ENCODE peak calls at places on chromosomes 2 and 18, in six cellular contexts. Q is H1, T is transverse colon, G is A549, Z is tibial nerve, H is K562. V is an unnamed sample.

GRCh38 chr2:212959469-212960117 is 191.8 kb downstream of the IKZF2 start:
- DNase-seq in Q (no peak), H (no peak), T (no peak), Z (no peak), G (no peak), V (no peak)

GRCh38 chr2:28566441-28567075 is 70.7 kb downstream of the PLB1 start:
- DNase-seq in Q (peak), G (peak), T (peak), H (peak), Z (peak), V (peak)

GRCh38 chr2:9769171-9770005 is 73.9 kb upstream of the TAF1B start:
- DNase-seq in H (peak), Z (no peak), G (no peak), Q (no peak), T (no peak), V (peak)

GRCh38 chr18:36392888-36393287 is 95.4 kb downstream of the FHOD3 start:
- DNase-seq in Z (no peak), H (no peak), Q (no peak), T (no peak), G (no peak), V (no peak)

GRCh38 chr2:98796775-98797544 is 66.0 kb upstream of the MGAT4A start:
- DNase-seq in H (no peak), Z (no peak), G (no peak), Q (no peak), T (no peak), V (peak)

GRCh38 chr2:36059684-36060083 is 295.9 kb upstream of the CRIM1 start:
- DNase-seq in Z (no peak), G (no peak), Q (no peak), H (no peak), T (no peak), V (no peak)

GRCh38 chr2:37325625-37326071 is 1.0 kb upstream of the PRKD3 start:
- DNase-seq in H (no peak), G (no peak), Z (no peak), T (no peak), Q (no peak), V (no peak)

GRCh38 chr2:71534786-71535185 is 81.4 kb downstream of the DYSF start:
- DNase-seq in T (no peak), Q (no peak), G (no peak), Z (no peak), H (no peak), V (no peak)

GRCh38 chr2:64014628-64015027 is 4.6 kb downstream of the VPS54 start:
- DNase-seq in Q (no peak), Z (no peak), T (no peak), H (no peak), G (no peak), V (no peak)

GRCh38 chr2:10007440-10007839 is 35.9 kb upstream of the KLF11 start:
- DNase-seq in Q (no peak), G (no peak), H (no peak), Z (no peak), T (no peak), V (no peak)

GRCh38 chr2:19462228-19462627 is 103.8 kb upstream of the OSR1 start:
- DNase-seq in Z (no peak), T (no peak), H (no peak), G (no peak), Q (no peak), V (no peak)

GRCh38 chr2:203533696-203534471 is 1.2 kb downstream of the RAPH1 start:
- DNase-seq in H (no peak), Q (no peak), T (no peak), G (peak), Z (no peak), V (no peak)

GRCh38 chr2:203535784-203536590 is 886 bp upstream of the RAPH1 start:
- DNase-seq in H (peak), Z (no peak), T (no peak), G (no peak), Q (no peak), V (no peak)

GRCh38 chr2:203532957-203533695 is 2.0 kb downstream of the RAPH1 start:
- DNase-seq in Q (no peak), G (peak), H (no peak), Z (peak), T (no peak), V (no peak)

GRCh38 chr2:203534486-203535077 is 519 bp downstream of the RAPH1 start:
- DNase-seq in H (peak), T (peak), Q (no peak), G (peak), Z (peak), V (no peak)

GRCh38 chr2:203535078-203535783 is at the start of gene RAPH1:
- DNase-seq in Z (peak), H (peak), Q (peak), G (peak), T (peak), V (peak)
- TF ChIP-seq POLR2A in Z (peak), H (peak), Q (peak), G (peak), T (peak), V (peak)

DNA sequence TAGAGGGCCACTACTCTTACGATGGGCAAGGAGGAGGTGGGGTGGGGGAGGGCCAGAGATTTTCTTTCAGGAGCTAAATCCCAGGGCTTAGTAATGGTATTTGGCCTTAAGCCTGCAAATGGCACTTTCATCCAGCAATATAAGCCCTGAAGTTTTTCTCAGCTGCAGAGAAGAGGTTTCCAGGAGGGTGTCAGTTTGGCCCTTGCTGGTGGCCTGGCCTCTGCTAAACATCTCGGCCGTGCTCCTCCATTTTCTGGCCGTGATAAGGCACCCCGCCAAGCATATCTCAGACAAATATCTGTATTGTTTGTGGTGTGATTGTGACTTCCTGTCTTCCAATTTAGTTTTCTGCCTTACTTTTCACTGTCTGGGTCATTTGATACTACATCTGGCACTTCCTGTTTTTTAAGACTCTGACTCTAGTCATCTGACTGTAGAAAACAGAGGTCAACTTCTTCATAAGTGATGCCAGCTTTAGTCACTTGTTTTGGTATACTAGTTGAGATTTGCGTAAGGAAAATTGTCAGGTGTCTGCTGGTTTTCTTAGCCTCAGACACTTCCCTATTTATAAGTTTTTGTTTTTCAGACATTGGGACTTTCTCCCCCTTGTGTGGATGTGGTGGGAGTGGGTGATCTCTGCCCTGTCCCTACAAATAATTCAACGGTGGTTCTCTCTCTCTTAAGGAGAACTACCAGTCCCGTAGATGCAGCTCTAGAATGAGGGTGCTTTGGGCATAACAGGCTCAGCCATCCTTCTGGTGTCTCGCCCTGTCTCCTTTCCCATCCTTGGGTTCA is 120.8 kb upstream of the CXCR4 start:
- DNase-seq in Z (peak), Q (no peak), G (no peak), H (no peak), T (no peak), V (no peak)
- TF ChIP-seq EP300 in Z (peak), Q (no peak), G (no peak), H (no peak), T (peak), V (no peak)

GRCh38 chr2:102022884-102023539 is 31.3 kb downstream of the IL1R2 start:
- DNase-seq in H (no peak), T (no peak), Q (no peak), G (no peak), Z (no peak), V (no peak)

GRCh38 chr2:102024410-102024809 is 32.6 kb downstream of the IL1R2 start:
- DNase-seq in G (no peak), T (no peak), Q (no peak), Z (no peak), H (no peak), V (peak)

GRCh38 chr2:102025583-102026267 is 34.0 kb downstream of the IL1R2 start:
- DNase-seq in Z (no peak), Q (no peak), G (no peak), T (no peak), H (no peak), V (no peak)

GRCh38 chr2:102027036-102027702 is 35.4 kb downstream of the IL1R2 start:
- DNase-seq in T (no peak), G (no peak), Q (no peak), Z (no peak), H (no peak), V (no peak)

GRCh38 chr2:102025016-102025491 is 33.3 kb downstream of the IL1R2 start:
- DNase-seq in T (no peak), Q (no peak), Z (no peak), H (no peak), G (no peak), V (no peak)
- H3K4me3 ChIP-seq in T (no peak), Q (no peak), Z (no peak), H (no peak), G (no peak), V (no peak)

DNA sequence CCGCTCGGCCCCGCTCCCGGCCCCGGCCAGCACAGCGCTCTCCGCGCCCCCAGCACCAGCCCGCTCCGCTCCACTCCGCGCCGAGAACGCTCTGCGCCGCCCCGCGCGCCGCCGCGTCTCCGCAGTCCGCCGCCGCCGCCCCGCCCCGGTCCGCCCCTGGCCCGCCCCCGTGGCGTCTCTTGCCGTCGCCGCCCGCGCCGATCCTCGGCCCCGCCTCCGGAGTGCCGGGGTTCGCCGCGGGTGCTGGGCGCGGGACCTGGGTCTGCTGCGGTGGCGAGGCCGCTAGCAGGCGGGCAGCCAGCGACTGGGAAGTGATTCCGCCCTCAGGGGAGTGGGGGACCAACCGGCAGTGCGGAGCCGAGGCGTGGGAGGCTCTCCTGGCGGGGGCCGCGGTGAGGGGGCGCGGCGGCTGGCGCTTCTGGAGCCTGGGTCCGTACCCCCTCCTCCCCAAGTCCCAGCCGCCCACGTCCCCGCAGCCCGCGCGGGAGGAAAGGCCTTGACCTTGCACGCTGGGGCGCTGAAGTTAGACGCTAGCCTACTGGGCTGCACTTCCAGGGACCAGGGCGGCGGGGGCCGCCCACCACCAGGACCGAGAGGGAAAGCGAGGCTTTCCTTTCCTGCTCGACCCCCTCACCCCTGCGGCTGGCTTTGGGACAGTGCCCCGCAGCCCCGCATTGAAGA is at the start of gene HS6ST1:
- DNase-seq in Q (peak), T (peak), Z (peak), G (peak), H (peak), V (peak)
- TF ChIP-seq POLR2A in Q (peak), T (no peak), Z (peak), G (peak), H (no peak), V (peak)

GRCh38 chr2:172427990-172428840 is 829 bp downstream of the ITGA6 start:
- DNase-seq in G (peak), T (peak), Z (peak), H (peak), Q (peak), V (peak)
- TF ChIP-seq EP300 in G (no peak), T (no peak), Z (no peak), H (no peak), Q (no peak), V (no peak)

DNA sequence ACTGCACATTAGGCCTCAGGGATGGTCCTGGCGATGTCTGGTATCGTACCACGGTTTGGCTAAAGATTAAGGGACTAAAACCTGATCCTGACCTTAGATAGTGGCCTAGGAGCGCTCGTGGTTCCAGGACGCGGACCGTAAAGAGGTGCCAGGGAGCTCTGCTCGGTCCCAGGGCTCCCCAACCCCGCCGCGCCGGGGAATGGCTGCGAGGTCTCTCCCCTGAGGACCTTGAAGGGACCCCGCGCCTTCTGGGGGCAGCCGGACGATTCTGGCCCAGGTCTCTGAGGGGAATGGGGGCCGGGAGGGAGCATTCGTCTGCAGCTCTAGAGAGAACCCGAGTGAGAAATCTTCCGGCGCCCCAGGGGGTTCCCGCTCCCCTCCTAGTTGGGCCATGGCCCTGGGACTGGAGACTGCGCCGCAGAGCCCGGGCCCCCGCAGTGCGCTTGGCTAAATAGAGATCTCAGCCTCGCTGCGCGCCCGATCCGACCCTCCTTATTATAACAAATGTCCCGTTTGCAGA is 1.8 kb downstream of the PAX8 start:
- DNase-seq in G (no peak), Q (peak), H (no peak), T (no peak), Z (no peak), V (peak)
- H3K4me3 ChIP-seq in G (no peak), Q (peak), H (no peak), T (no peak), Z (peak), V (no peak)

GRCh38 chr2:13193075-13193474 is 476.3 kb downstream of the TRIB2 start:
- DNase-seq in H (no peak), T (no peak), Q (no peak), Z (no peak), G (peak), V (no peak)
- TF ChIP-seq POLR2A in H (no peak), T (no peak), Q (no peak), Z (no peak), G (no peak), V (no peak)

DNA sequence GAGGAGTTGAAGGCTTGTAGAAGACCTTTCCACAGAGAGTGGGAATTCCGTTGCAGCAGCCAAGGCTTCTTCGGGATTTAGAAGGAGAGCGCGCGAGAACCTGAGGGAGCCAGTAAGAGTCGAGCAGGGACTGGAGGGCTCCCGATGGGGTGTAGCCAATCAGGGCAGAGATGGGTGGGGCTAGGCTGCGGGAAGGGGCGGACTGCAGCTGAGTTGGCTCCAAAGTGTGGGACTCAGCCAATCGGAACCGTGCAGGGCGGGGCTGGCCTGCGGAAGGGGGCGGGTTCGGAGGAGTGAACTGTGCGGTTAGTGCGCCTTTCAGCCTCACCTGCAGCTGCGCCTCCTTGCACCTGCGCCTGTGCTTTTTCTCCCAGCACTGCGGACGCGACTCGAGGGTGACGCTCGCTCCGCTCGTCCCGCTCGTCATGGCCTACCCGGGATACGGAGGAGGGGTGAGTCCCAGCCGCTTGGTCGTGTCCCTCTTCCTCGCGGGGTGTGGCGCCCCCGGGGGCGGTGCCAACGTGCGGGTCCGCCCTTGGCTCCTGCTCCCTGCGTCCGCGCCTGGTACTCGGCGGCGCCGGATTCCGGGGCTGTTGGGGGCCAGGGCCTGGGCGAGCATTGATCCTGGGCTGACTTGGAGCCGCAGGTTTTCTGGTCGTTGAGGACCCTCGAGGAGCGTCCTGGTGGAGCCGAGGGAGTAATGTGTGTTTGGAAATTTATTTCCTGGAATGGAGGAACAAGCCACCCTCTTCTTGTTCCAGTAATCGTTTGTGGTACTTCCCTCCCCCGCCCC is at the start of gene GCA:
- DNase-seq in G (peak), Q (peak), H (peak), Z (peak), T (peak), V (peak)
- TF ChIP-seq EP300 in G (no peak), Q (no peak), H (no peak), Z (peak), T (no peak), V (no peak)

GRCh38 chr2:153477641-153478288 is 797 bp downstream of the RPRM start:
- DNase-seq in G (no peak), Q (peak), Z (no peak), H (no peak), T (no peak), V (peak)
- H3K4me3 ChIP-seq in G (peak), Q (peak), Z (peak), H (no peak), T (peak), V (peak)

GRCh38 chr2:159736048-159736447 is 23.7 kb downstream of the MARCHF7 start:
- DNase-seq in Q (no peak), G (no peak), T (no peak), H (no peak), Z (no peak), V (no peak)

GRCh38 chr2:159738509-159739390 is 26.4 kb downstream of the MARCHF7 start:
- DNase-seq in Z (no peak), G (peak), H (peak), T (no peak), Q (no peak), V (no peak)

GRCh38 chr2:159737292-159737916 is 25.1 kb downstream of the MARCHF7 start:
- DNase-seq in H (no peak), G (no peak), Q (no peak), T (no peak), Z (no peak), V (no peak)

GRCh38 chr2:159735648-159736047 is 23.3 kb downstream of the MARCHF7 start:
- DNase-seq in Z (no peak), H (no peak), G (no peak), Q (no peak), T (no peak), V (no peak)

GRCh38 chr2:159737917-159738296 is 25.6 kb downstream of the MARCHF7 start:
- DNase-seq in T (no peak), Z (no peak), G (no peak), H (no peak), Q (no peak), V (peak)
- TF ChIP-seq POLR2A in T (no peak), Z (no peak), G (no peak), H (no peak), Q (no peak), V (no peak)